ENCODE peak calls at places on chromosome 1, in five cellular contexts. K is uterus, G is transverse colon, B is esophagus squamous epithelium, Z is thyroid gland. V is an unnamed sample.

GRCh38 chr1:194654956-194655355 is 1468.5 kb upstream of the B3GALT2 start:
- DNase-seq in K (no peak), G (no peak), B (no peak), Z (no peak), V (no peak)

GRCh38 chr1:172928412-172928811 is 122.3 kb downstream of the TNFSF18 start:
- DNase-seq in K (no peak), G (no peak), B (no peak), Z (no peak), V (no peak)

GRCh38 chr1:119475866-119476439 is 31.1 kb upstream of the HSD3B1 start:
- DNase-seq in K (no peak), G (peak), B (no peak), Z (peak), V (peak)

GRCh38 chr1:96703186-96703585 is 18.4 kb upstream of the PTBP2 start:
- DNase-seq in K (no peak), G (no peak), B (no peak), Z (no peak), V (no peak)

GRCh38 chr1:232627645-232628334 is 2.1 kb downstream of the SIPA1L2 start:
- DNase-seq in K (no peak), G (no peak), B (no peak), Z (peak), V (no peak)

GRCh38 chr1:8096105-8097011 is 70.2 kb upstream of the ERRFI1 start:
- DNase-seq in K (no peak), G (no peak), B (no peak), Z (no peak), V (no peak)

GRCh38 chr1:110785612-110786011 is 87.3 kb upstream of the CD53 start:
- DNase-seq in K (no peak), G (no peak), B (no peak), Z (no peak), V (no peak)

GRCh38 chr1:61782771-61783170 is 40.5 kb downstream of the PATJ start:
- DNase-seq in K (no peak), G (peak), B (no peak), Z (peak), V (no peak)

GRCh38 chr1:52899445-52899894 is 22.1 kb downstream of the ECHDC2 start:
- DNase-seq in K (no peak), G (no peak), B (no peak), Z (no peak), V (no peak)

GRCh38 chr1:87513270-87513669 is 184.6 kb downstream of the LMO4 start:
- DNase-seq in K (no peak), G (no peak), B (no peak), Z (no peak), V (no peak)

GRCh38 chr1:2330035-2330434 is 61.3 kb downstream of the MORN1 start:
- DNase-seq in K (no peak), G (no peak), B (no peak), Z (no peak), V (no peak)

GRCh38 chr1:8858112-8858668 is 20.3 kb downstream of the ENO1 start:
- DNase-seq in K (no peak), G (no peak), B (no peak), Z (no peak), V (no peak)

GRCh38 chr1:48710318-48710717 is 66.4 kb downstream of the BEND5 start:
- DNase-seq in K (no peak), G (no peak), B (no peak), Z (no peak), V (no peak)

GRCh38 chr1:183676515-183677189 is 23.5 kb upstream of the APOBEC4 start:
- DNase-seq in K (no peak), G (no peak), B (no peak), Z (no peak), V (no peak)

GRCh38 chr1:225962440-225962975 is 21.5 kb upstream of the LEFTY2 start:
- DNase-seq in K (no peak), G (peak), B (no peak), Z (peak), V (peak)

GRCh38 chr1:232751393-232752140 is 53.6 kb upstream of the MAP10 start:
- DNase-seq in K (no peak), G (no peak), B (no peak), Z (no peak), V (no peak)

GRCh38 chr1:119652587-119652986 is 4.5 kb upstream of the ZNF697 start:
- DNase-seq in K (no peak), G (no peak), B (no peak), Z (no peak), V (no peak)

GRCh38 chr1:164446020-164446419 is 113.0 kb upstream of the PBX1 start:
- DNase-seq in K (no peak), G (no peak), B (no peak), Z (no peak), V (no peak)

GRCh38 chr1:231800071-231800470 is 173.5 kb downstream of the DISC1 start:
- DNase-seq in K (no peak), G (no peak), B (no peak), Z (no peak), V (no peak)

GRCh38 chr1:101474039-101474665 is 237.3 kb downstream of the S1PR1 start:
- DNase-seq in K (no peak), G (no peak), B (no peak), Z (peak), V (no peak)

GRCh38 chr1:199705825-199706224 is 321.7 kb upstream of the NR5A2 start:
- DNase-seq in K (no peak), G (no peak), B (no peak), Z (no peak), V (no peak)

GRCh38 chr1:112708002-112708448 is 1.1 kb upstream of the RHOC start:
- DNase-seq in K (no peak), G (no peak), B (no peak), Z (no peak), V (no peak)

GRCh38 chr1:70966018-70966638 is 81.5 kb downstream of the PTGER3 start:
- DNase-seq in K (no peak), G (no peak), B (no peak), Z (no peak), V (no peak)

GRCh38 chr1:147851149-147851548 is 51.4 kb upstream of the GJA8 start:
- DNase-seq in K (no peak), G (no peak), B (no peak), Z (no peak), V (no peak)

GRCh38 chr1:39692152-39693064 is 1.2 kb upstream of the HPCAL4 start:
- DNase-seq in K (no peak), G (peak), B (no peak), Z (peak), V (no peak)

GRCh38 chr1:189782280-189782679 is 695.4 kb downstream of the BRINP3 start:
- DNase-seq in K (no peak), G (no peak), B (no peak), Z (no peak), V (no peak)

GRCh38 chr1:8364528-8365442 is 46.9 kb downstream of the SLC45A1 start:
- DNase-seq in K (peak), G (peak), B (no peak), Z (peak), V (no peak)

GRCh38 chr1:17010601-17011438 is 908 bp downstream of the ATP13A2 start:
- DNase-seq in K (peak), G (peak), B (no peak), Z (peak), V (no peak)

GRCh38 chr1:10965621-10966226 is 46.7 kb upstream of the TARDBP start:
- DNase-seq in K (no peak), G (peak), B (no peak), Z (peak), V (no peak)

GRCh38 chr1:22711591-22712501 is 1.2 kb downstream of the EPHB2 start:
- DNase-seq in K (no peak), G (peak), B (no peak), Z (peak), V (no peak)

GRCh38 chr1:111754964-111755320 is 759 bp upstream of the DDX20 start:
- DNase-seq in K (peak), G (peak), B (peak), Z (peak), V (peak)

GRCh38 chr1:184023133-184023532 is 14.4 kb downstream of the COLGALT2 start:
- DNase-seq in K (no peak), G (no peak), B (no peak), Z (no peak), V (no peak)

GRCh38 chr1:162179121-162179520 is 109.6 kb downstream of the NOS1AP start:
- DNase-seq in K (no peak), G (no peak), B (no peak), Z (no peak), V (no peak)

GRCh38 chr1:60835649-60836048 is 246.7 kb upstream of the NFIA start:
- DNase-seq in K (no peak), G (no peak), B (no peak), Z (no peak), V (no peak)

DNA sequence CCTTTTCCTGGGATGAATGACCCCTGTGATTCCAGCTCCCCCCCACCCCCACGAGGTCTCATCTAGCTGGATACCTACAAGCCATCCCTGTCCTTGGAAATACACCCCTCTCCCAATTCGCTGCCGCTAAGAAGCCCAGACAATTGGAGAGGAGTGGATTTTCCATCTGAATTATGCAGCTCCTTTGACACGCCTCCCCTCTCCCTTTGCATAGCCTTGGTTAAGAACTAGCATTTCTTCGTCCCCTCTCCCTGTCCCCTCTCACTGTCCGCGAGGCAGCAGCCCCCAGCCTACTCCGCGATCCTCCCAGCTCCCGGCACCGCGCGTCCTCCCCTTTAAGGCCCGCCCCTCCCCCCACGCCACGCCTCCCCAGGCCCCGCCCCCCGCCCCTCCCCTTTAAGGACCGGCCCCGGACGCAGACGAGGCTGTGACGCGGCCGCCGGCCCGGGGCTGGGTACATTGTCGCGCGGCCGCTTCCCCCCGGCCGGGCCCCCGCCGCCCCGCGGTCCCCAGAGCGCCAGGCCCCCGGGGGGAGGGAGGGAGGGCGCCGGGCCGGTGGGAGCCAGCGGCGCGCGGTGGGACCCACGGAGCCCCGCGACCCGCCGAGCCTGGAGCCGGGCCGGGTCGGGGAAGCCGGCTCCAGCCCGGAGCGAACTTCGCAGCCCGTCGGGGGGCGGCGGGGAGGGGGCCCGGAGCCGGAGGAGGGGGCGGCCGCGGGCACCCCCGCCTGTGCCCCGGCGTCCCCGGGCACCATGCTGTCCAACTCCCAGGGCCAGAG is at the start of gene MAPKAPK2:
- DNase-seq in K (peak), G (peak), B (peak), Z (peak), V (peak)
- TF ChIP-seq POLR2A in K (no peak), G (no peak), B (peak), Z (no peak), V (no peak)

GRCh38 chr1:43247256-43247921 is 22.4 kb upstream of the TMEM125 start:
- DNase-seq in K (no peak), G (no peak), B (no peak), Z (no peak), V (no peak)

GRCh38 chr1:43252225-43252624 is 17.6 kb upstream of the TMEM125 start:
- DNase-seq in K (no peak), G (no peak), B (no peak), Z (no peak), V (no peak)

GRCh38 chr1:43253173-43253572 is 16.6 kb upstream of the TMEM125 start:
- DNase-seq in K (no peak), G (no peak), B (no peak), Z (no peak), V (no peak)

GRCh38 chr1:43251024-43251423 is 18.8 kb upstream of the TMEM125 start:
- DNase-seq in K (no peak), G (no peak), B (no peak), Z (no peak), V (no peak)

GRCh38 chr1:43250351-43250761 is 19.4 kb upstream of the TMEM125 start:
- DNase-seq in K (no peak), G (no peak), B (no peak), Z (no peak), V (no peak)
- TF ChIP-seq POLR2A in K (no peak), G (no peak), B (no peak), Z (no peak), V (no peak)

DNA sequence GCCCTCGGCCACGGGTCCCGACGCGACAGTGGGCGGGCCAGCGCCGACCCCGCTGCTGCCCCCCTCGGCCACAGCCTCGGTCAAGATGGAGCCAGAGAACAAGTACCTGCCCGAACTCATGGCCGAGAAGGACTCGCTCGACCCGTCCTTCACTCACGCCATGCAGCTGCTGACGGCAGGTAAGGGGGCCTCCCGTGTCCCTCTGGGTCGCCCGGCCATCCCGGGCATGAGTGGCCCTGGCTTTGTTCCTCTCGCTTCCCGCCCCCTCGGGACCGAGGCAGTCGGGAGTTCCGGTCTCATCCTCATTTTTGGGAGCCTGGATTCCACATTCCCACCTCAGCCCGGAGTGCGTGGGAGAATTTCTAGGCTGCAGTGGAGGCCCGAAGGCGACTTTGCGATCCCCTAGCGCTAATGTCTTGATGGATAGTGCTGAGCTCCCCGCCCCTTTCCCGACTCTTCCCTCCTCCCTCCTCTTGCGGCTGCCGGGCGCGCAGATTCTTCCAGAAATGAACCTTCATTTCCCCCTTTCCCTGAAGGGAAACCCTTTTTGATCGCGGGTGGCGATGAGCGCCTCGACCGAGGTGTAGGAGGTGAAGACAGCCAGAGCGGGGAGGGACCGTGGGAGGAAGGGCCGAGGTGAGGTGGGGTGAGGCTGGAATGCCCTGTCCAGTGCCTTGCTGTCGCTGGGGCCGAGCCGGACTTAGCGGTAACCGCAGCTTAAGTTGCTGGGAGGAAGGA is 700 bp downstream of the KHDRBS1 start:
- DNase-seq in K (peak), G (peak), B (no peak), Z (peak), V (no peak)
- TF ChIP-seq POLR2A in K (peak), G (peak), B (no peak), Z (no peak), V (no peak)

GRCh38 chr1:45803299-45803780 is at the start of gene MAST2:
- DNase-seq in K (peak), G (peak), B (peak), Z (peak), V (peak)
- TF ChIP-seq POLR2A in K (peak), G (peak), B (peak), Z (no peak), V (peak)

DNA sequence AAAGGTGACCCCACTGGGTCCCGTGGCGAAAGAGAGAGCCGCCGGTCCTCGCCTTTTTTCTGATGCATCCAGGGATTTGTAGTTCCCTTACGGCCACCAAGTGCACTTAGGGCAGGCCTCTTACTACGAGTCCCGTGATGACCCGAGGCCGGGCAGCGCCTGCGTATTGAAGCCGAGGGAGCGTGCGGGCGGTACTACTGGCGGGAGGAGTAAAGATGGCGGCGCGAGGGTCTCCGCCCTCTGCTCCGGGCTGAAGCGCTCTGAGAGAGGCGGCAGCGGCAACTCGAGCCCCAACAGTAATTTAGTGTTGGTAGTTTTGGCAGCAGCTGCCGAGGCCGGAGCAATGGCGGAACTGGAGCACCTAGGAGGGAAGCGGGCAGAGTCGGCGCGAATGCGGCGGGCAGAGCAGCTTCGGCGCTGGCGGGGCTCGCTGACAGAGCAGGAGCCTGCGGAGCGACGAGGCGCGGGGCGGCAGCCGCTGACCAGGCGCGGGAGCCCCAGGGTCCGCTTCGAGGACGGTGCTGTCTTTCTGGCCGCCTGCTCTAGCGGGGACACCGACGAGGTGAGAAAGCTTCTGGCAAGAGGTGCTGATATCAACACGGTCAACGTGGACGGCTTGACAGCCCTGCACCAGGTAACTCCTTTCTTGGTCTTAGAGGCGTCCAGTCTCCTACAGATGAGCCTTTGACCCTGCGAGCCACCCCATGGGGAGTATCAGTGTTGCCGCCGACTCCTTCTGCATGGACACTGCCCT is at the start of gene PPP1R12B:
- DNase-seq in K (peak), G (peak), B (peak), Z (peak), V (peak)
- TF ChIP-seq POLR2A in K (peak), G (peak), B (peak), Z (peak), V (no peak)

GRCh38 chr1:1327291-1327690 is 2.7 kb downstream of the CPTP start:
- DNase-seq in K (no peak), G (no peak), B (no peak), Z (no peak), V (no peak)

GRCh38 chr1:1331068-1331965 is at the start of gene TAS1R3:
- DNase-seq in K (no peak), G (peak), B (no peak), Z (no peak), V (no peak)

GRCh38 chr1:1328254-1328653 is 2.8 kb upstream of the TAS1R3 start:
- DNase-seq in K (no peak), G (no peak), B (no peak), Z (no peak), V (no peak)

GRCh38 chr1:1330366-1331067 is 563 bp upstream of the TAS1R3 start:
- DNase-seq in K (no peak), G (peak), B (no peak), Z (no peak), V (no peak)

GRCh38 chr1:1329304-1330210 is 1.5 kb upstream of the TAS1R3 start:
- DNase-seq in K (no peak), G (no peak), B (no peak), Z (no peak), V (no peak)
- TF ChIP-seq POLR2A in K (no peak), G (no peak), B (no peak), Z (no peak), V (peak)

DNA sequence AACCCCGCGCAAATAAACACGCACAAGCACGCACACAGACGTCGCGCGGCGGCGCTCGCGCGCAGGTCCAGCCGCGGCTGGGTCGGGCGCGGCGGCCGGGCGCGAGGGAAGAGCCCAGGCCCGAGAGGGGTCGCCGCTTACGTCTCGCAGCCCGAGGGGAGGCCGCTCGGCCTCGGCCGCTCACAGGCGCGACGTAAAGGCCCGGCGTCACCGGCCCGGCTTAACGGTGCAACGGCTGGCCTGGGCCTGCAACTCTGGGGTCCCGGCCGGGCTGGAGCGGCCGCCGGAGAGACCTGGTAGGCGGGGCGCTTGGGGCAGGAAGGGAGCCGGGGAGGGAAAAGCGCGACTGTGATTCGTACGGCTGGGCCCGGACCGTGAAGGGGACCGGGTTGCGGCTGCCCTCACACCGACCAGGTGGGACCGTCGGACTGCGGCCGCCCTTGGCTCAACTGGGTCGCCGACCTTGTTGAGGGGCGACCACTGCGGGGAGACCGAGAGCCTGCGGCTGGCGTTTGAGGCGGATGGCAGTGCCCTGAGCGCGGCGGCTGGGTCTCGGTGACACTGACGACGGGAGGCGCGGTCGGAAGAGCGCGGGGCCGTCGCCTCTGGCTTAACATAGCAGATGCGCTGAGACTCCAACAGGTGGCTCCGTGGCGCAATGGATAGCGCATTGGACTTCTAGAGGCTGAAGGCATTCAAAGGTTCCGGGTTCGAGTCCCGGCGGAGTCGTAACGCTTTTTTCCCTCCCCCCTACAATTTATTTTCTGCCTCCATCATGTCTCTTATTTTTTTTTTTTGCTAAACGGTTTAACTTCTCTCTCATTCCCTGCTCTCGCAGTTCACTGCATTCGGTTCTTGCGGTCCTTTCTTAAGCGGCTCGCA is 31.8 kb downstream of the DNTTIP2 start:
- DNase-seq in K (peak), G (peak), B (peak), Z (peak), V (peak)
- TF ChIP-seq POLR2A in K (peak), G (peak), B (peak), Z (peak), V (no peak)

GRCh38 chr1:154628122-154628405 is 20.1 kb upstream of the ADAR start:
- DNase-seq in K (no peak), G (no peak), B (no peak), Z (no peak), V (no peak)
- TF ChIP-seq POLR2A in K (no peak), G (no peak), B (no peak), Z (no peak), V (no peak)

V was measured in GM12891.